ENCODE peak calls at places on chromosomes 11 and 22, in six cellular contexts. U is A549, G is RWPE1, P is coronary artery, Z is tibial artery, F is left ventricle myocardium inferior. J is an unnamed sample.

GRCh38 chr22:20424937-20425587 is 12.6 kb downstream of the SCARF2 start:
- DNase-seq in Z (no peak), G (no peak), P (no peak), U (no peak), F (peak), J (no peak)

GRCh38 chr11:24234822-24235508 is 261.9 kb upstream of the LUZP2 start:
- DNase-seq in Z (no peak), P (no peak), U (no peak), F (no peak), G (peak), J (no peak)

GRCh38 chr22:19825016-19825339 is 29.7 kb downstream of the GNB1L start:
- DNase-seq in P (no peak), G (no peak), F (no peak), Z (no peak), U (no peak), J (no peak)

GRCh38 chr11:5807580-5807979 is 1.1 kb upstream of the OR52N2 start:
- DNase-seq in F (no peak), U (no peak), G (no peak), Z (no peak), P (no peak), J (no peak)

GRCh38 chr11:122803306-122803705 is 35.0 kb upstream of the CRTAM start:
- DNase-seq in F (no peak), P (no peak), Z (no peak), U (no peak), G (peak), J (peak)

GRCh38 chr11:23569547-23569946 is 709.3 kb upstream of the CCDC179 start:
- DNase-seq in F (no peak), G (no peak), P (no peak), U (no peak), Z (no peak), J (no peak)

GRCh38 chr11:17389205-17389956 is 922 bp upstream of the KCNJ11 start:
- DNase-seq in U (peak), G (peak), F (peak), Z (peak), P (no peak), J (no peak)

GRCh38 chr22:32660292-32660691 is 141.2 kb upstream of the TIMP3 start:
- DNase-seq in U (peak), P (no peak), Z (peak), G (peak), F (peak), J (no peak)

GRCh38 chr11:58394195-58394594 is 12.5 kb downstream of the OR5B3 start:
- DNase-seq in F (no peak), G (peak), U (no peak), Z (no peak), P (no peak), J (peak)

GRCh38 chr22:24427500-24428164 is at the start of gene ADORA2A:
- DNase-seq in P (no peak), Z (no peak), G (no peak), U (no peak), F (no peak), J (no peak)

GRCh38 chr11:75547617-75548054 is 14.4 kb upstream of the SERPINH1 start:
- DNase-seq in P (no peak), G (peak), F (peak), Z (peak), U (peak), J (no peak)

GRCh38 chr22:30474121-30474520 is 2.3 kb upstream of the SEC14L3 start:
- DNase-seq in F (no peak), P (no peak), Z (no peak), U (no peak), G (no peak), J (no peak)

GRCh38 chr22:35135165-35135564 is 69.2 kb downstream of the ISX start:
- DNase-seq in P (no peak), U (no peak), F (no peak), Z (no peak), G (no peak), J (no peak)

GRCh38 chr11:10480026-10480425 is 25.0 kb downstream of the AMPD3 start:
- DNase-seq in F (no peak), U (no peak), Z (no peak), P (no peak), G (no peak), J (no peak)

GRCh38 chr11:103673773-103674172 is 362.7 kb upstream of the DDI1 start:
- DNase-seq in G (no peak), P (no peak), U (no peak), Z (no peak), F (no peak), J (no peak)

GRCh38 chr11:118434123-118434552 is 2.2 kb upstream of the KMT2A start:
- DNase-seq in U (no peak), F (no peak), P (no peak), Z (no peak), G (no peak), J (no peak)

GRCh38 chr11:122365545-122366380 is 249.7 kb upstream of the BLID start:
- DNase-seq in Z (no peak), G (no peak), F (no peak), P (no peak), U (no peak), J (no peak)

GRCh38 chr11:40306938-40307548 is 1152.4 kb downstream of the LRRC4C start:
- DNase-seq in Z (no peak), P (no peak), F (no peak), G (peak), U (peak), J (no peak)

GRCh38 chr11:109972939-109973338 is 120.3 kb upstream of the ZC3H12C start:
- DNase-seq in G (no peak), P (no peak), F (no peak), Z (no peak), U (no peak), J (no peak)

GRCh38 chr11:17743808-17744119 is 9.2 kb downstream of the KCNC1 start:
- DNase-seq in P (no peak), F (no peak), U (no peak), Z (no peak), G (peak), J (no peak)

GRCh38 chr11:33062137-33062536 is 22.8 kb downstream of the TCP11L1 start:
- DNase-seq in P (no peak), U (no peak), G (peak), F (no peak), Z (no peak), J (no peak)

GRCh38 chr11:78065239-78065638 is 1.6 kb downstream of the THRSP start:
- DNase-seq in G (no peak), F (no peak), U (no peak), Z (no peak), P (no peak), J (no peak)

GRCh38 chr11:7577883-7578242 is 64.1 kb downstream of the PPFIBP2 start:
- DNase-seq in F (no peak), G (no peak), Z (no peak), P (no peak), U (no peak), J (no peak)

GRCh38 chr11:16001899-16002426 is 354.4 kb downstream of the SOX6 start:
- DNase-seq in F (no peak), Z (no peak), P (no peak), G (peak), U (peak), J (peak)

GRCh38 chr11:45538939-45539338 is 126.5 kb downstream of the CHST1 start:
- DNase-seq in U (no peak), G (no peak), F (no peak), P (no peak), Z (no peak), J (no peak)

GRCh38 chr11:72421351-72421750 is 13.0 kb downstream of the CLPB start:
- DNase-seq in P (peak), G (peak), U (no peak), Z (no peak), F (no peak), J (no peak)

GRCh38 chr22:50546326-50547230 is 879 bp downstream of the KLHDC7B start:
- DNase-seq in F (no peak), U (no peak), P (no peak), Z (no peak), G (no peak), J (no peak)

GRCh38 chr22:50542416-50542927 is 3.2 kb upstream of the KLHDC7B start:
- DNase-seq in Z (no peak), G (no peak), P (no peak), F (no peak), U (no peak), J (no peak)

GRCh38 chr22:50544078-50544745 is 1.5 kb upstream of the KLHDC7B start:
- DNase-seq in U (peak), G (no peak), P (no peak), F (peak), Z (no peak), J (no peak)

GRCh38 chr22:50545522-50546325 is at the start of gene KLHDC7B:
- DNase-seq in P (no peak), U (no peak), Z (no peak), G (no peak), F (no peak), J (no peak)

DNA sequence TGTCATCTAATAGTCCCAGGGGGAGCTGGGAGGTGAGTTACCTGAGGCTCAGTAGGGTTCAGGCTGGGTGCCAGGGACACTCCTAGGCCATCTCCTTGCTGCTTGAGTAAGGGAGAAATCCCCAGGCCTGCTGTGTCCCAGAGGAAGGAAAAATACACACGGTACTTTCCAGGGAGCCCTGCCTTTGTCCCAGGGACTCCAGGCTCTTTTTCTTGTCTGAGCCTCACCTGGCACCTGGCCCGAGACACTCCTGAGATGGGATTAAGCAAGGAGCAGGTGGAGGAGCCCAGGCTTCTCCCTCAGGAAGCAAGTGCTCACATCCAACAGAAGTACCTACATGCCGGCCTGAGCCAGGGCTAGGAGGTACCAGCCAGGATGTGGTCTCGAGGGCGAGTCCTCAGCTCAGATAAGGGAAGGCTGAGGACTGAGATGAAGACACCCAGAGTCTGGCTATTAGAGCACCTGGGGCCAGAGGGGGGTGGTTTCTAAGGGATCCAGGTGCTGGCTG is 899 bp upstream of the KLHDC7B start:
- DNase-seq in Z (no peak), F (no peak), G (no peak), P (no peak), U (no peak), J (no peak)
- H3K27ac ChIP-seq in Z (no peak), F (no peak), G (peak), P (no peak), U (peak), J (peak)

DNA sequence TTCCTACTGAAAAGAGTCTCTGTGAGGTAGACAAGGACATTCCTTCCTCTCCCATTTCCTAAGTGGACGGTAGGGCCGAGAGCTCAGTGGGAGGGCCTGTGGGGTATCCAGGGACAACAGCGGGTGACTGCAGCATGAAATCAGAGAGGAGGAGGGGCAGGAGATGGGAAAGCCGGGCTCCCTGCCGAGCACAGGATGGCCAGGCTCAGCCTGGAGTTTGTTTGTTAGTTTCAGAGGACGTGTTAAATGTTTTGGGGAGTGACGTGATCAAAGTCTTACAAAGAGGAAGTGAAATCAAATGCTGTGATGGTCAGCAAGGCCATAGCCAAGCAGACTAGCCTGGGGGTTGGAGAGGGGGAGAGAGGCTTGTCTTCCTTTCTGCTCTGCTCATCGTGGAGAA is 152.7 kb downstream of the ADAMTS15 start:
- DNase-seq in G (no peak), F (peak), P (peak), U (no peak), Z (peak), J (no peak)
- H3K27ac ChIP-seq in G (no peak), F (peak), P (peak), U (no peak), Z (peak), J (no peak)

GRCh38 chr22:36198936-36199616 is 2.5 kb downstream of the APOL4 start:
- DNase-seq in F (no peak), U (no peak), Z (no peak), P (peak), G (no peak), J (no peak)

GRCh38 chr22:36196254-36197064 is 5.2 kb downstream of the APOL4 start:
- DNase-seq in Z (no peak), G (no peak), P (no peak), F (no peak), U (no peak), J (no peak)

GRCh38 chr22:36197065-36197440 is 4.6 kb downstream of the APOL4 start:
- DNase-seq in P (peak), Z (peak), U (no peak), G (no peak), F (peak), J (no peak)

GRCh38 chr22:36198482-36198881 is 3.1 kb downstream of the APOL4 start:
- DNase-seq in P (peak), Z (no peak), G (no peak), U (no peak), F (no peak), J (no peak)

DNA sequence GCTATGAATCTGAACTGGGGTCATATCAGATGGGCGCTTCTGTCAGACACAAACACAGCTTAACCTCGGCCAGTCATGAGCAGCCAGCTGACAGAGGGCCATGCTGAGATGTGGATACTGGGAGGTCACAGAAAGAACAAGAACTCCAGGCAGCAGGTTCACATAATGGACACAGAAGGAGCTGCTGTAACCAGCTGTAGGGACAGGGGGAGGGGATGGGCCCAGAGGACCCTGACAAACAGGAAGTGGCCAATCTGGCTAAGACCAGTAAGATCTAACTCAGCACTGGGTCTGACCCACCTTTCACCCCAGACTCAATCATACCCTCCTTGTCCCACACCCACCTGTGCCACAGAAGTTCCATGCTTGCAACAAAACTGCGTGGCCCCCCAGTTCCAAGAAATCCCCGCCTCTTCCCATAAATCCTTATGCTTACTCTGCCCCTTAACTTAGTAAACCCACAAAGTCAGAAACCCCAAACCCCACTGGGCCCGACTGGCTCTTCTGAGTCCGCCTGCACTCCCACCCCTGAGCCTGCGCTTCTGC is 3.9 kb downstream of the APOL4 start:
- DNase-seq in F (no peak), Z (no peak), G (no peak), U (no peak), P (peak), J (no peak)
- H3K27ac ChIP-seq in F (peak), Z (no peak), G (no peak), U (no peak), P (no peak), J (no peak)

DNA sequence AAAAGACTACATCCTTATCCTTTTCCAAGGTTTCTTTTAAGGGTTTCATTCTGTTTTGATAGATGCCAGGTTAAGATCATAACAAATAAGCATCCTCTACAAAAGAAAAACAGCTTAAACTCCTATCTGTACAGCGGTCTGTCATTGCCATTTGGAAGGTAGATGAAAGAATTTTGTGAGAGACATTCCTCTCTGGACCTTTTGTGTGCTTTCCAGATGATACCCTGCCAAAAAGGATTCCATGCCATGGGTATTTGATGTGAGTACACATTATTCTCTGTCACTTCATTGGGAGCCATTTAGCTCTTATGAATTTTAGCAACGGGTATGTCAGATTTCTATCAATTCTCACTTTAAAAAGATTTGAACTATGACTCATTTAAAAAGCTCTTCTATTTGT is 153.7 kb downstream of the GRIA4 start:
- DNase-seq in G (no peak), U (no peak), F (no peak), P (no peak), Z (no peak), J (no peak)
- H3K27ac ChIP-seq in G (no peak), U (no peak), F (no peak), P (no peak), Z (no peak), J (no peak)

DNA sequence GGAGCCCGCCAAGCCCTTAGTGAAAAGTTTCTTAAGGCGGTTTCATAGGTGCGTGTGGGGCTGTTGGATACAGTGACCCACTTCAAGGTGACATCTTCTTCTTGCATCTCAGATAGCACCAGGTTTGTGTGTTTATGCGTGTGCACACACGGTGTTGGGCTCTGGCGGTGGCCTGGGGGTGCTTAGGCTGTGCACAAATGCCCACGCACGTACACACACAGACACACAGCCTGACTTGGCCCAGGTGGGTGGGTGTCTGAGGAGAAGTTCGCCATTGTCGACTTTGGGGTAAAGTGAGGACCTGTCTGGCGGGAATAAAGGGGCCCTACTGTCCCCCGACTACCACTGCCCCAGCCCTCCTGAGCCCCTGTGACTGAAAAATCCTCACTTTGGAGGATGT is 103.8 kb downstream of the KCNQ1 start:
- DNase-seq in G (no peak), Z (no peak), U (no peak), P (no peak), F (no peak), J (no peak)
- H3K27ac ChIP-seq in G (no peak), Z (no peak), U (no peak), P (no peak), F (no peak), J (no peak)

J was measured in epithelial cell of prostate.